ENCODE peak calls at places on chromosome X, in four cellular contexts. R is mesenchymal stem cell, W is Panc1, M is T1000. Q is an unnamed sample.

GRCh38 chrX:17805120-17805519 is 56.0 kb downstream of the RAI2 start:
- DNase-seq in R (no peak), W (no peak), M (no peak), Q (no peak)

GRCh38 chrX:149877636-149878035 is 3.3 kb upstream of the MAGEA8 start:
- DNase-seq in R (peak), W (peak), M (no peak), Q (no peak)

GRCh38 chrX:16511776-16512400 is 138.1 kb upstream of the S100G start:
- DNase-seq in R (no peak), W (no peak), M (no peak), Q (no peak)

GRCh38 chrX:65463550-65463949 is 71.0 kb downstream of the LAS1L start:
- DNase-seq in R (peak), W (no peak), M (no peak), Q (no peak)

GRCh38 chrX:53494427-53494826 is 60.3 kb upstream of the HSD17B10 start:
- DNase-seq in R (peak), W (no peak), M (no peak), Q (no peak)

GRCh38 chrX:19303216-19303880 is 40.4 kb upstream of the PDHA1 start:
- DNase-seq in R (peak), W (no peak), M (no peak), Q (no peak)

GRCh38 chrX:2707334-2707760 is 16.3 kb downstream of the CD99 start:
- DNase-seq in R (peak), W (peak), M (no peak), Q (peak)

GRCh38 chrX:103310592-103311400 is at the start of gene BEX2:
- DNase-seq in R (peak), W (peak), M (peak), Q (peak)

GRCh38 chrX:2692221-2693122 is 1.4 kb downstream of the CD99 start:
- DNase-seq in R (no peak), W (no peak), M (no peak), Q (no peak)

Q was measured in Ammon's horn.